ENCODE peak calls at places on chromosomes 3 and 15, in four cellular contexts. K is HCT116, A is GM12878, V is HepG2. T is an unnamed sample.
A peak's percentile ranks its signal among the peaks of the same experiment; 100 is the strongest.

GRCh38 chr15:25846377-25846776 is 16.8 kb downstream of the ATP10A start:
- DNase-seq in K (no peak), A (no peak), V (no peak), T (no peak)

GRCh38 chr3:102180291-102180931 is 254.4 kb upstream of the ZPLD1 start:
- DNase-seq in K (no peak), A (no peak), V (no peak), T (peak; percentile 65)

GRCh38 chr15:56794923-56795329 is 61.6 kb upstream of the ZNF280D start:
- DNase-seq in K (no peak), A (no peak), V (no peak), T (no peak)

GRCh38 chr15:62619526-62619925 is 423.0 kb upstream of the TPM1 start:
- DNase-seq in K (no peak), A (no peak), V (no peak), T (no peak)

GRCh38 chr3:195715583-195716266 is 5.1 kb upstream of the MUC20 start:
- DNase-seq in K (peak; percentile 89), A (no peak), V (peak; percentile 48), T (no peak)

GRCh38 chr15:63491116-63491817 is 13.1 kb upstream of the USP3 start:
- DNase-seq in K (no peak), A (no peak), V (no peak), T (no peak)

GRCh38 chr15:68631621-68632051 is 52.8 kb downstream of the CORO2B start:
- DNase-seq in K (no peak), A (no peak), V (no peak), T (no peak)

GRCh38 chr15:68347392-68347791 is 69.8 kb downstream of the FEM1B start:
- DNase-seq in K (no peak), A (no peak), V (no peak), T (no peak)

GRCh38 chr3:65833761-65834505 is 204.8 kb downstream of the MAGI1 start:
- DNase-seq in K (no peak), A (no peak), V (no peak), T (no peak)

GRCh38 chr15:44082558-44083151 is 112.4 kb downstream of the FRMD5 start:
- DNase-seq in K (no peak), A (no peak), V (no peak), T (no peak)

GRCh38 chr15:44084728-44085127 is 110.3 kb downstream of the FRMD5 start:
- DNase-seq in K (no peak), A (no peak), V (no peak), T (no peak)

GRCh38 chr15:44087578-44088190 is 107.4 kb downstream of the FRMD5 start:
- DNase-seq in K (peak; percentile 33), A (no peak), V (no peak), T (no peak)

GRCh38 chr15:44081223-44082013 is 113.7 kb downstream of the FRMD5 start:
- DNase-seq in K (no peak), A (no peak), V (no peak), T (no peak)

DNA sequence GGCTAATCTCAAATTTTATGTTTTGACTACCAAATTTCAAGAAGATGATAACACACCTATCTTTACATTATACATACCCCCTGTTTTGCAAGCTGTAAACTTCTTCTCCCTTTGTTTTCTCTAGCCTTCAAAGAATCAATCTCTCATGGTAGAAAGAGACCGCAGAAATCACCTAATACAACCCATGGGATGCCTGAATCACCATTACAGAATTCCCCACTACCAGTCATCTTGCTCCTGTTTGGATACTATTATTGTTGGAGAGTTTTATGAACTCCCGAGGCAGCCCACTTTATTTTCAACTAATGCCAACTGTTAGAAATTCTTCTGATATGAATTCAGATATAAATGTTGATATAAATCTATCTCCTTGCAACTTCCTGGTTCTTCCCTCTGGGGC is 110.9 kb downstream of the FRMD5 start:
- DNase-seq in K (no peak), A (no peak), V (no peak), T (no peak)
- TF ChIP-seq JUND in K (no peak), A (no peak), V (no peak), T (no peak)

GRCh38 chr15:31392761-31393401 is 66.2 kb downstream of the KLF13 start:
- DNase-seq in K (no peak), A (no peak), V (no peak), T (no peak)
- TF ChIP-seq JUND in K (no peak), A (no peak), V (no peak), T (no peak)

DNA sequence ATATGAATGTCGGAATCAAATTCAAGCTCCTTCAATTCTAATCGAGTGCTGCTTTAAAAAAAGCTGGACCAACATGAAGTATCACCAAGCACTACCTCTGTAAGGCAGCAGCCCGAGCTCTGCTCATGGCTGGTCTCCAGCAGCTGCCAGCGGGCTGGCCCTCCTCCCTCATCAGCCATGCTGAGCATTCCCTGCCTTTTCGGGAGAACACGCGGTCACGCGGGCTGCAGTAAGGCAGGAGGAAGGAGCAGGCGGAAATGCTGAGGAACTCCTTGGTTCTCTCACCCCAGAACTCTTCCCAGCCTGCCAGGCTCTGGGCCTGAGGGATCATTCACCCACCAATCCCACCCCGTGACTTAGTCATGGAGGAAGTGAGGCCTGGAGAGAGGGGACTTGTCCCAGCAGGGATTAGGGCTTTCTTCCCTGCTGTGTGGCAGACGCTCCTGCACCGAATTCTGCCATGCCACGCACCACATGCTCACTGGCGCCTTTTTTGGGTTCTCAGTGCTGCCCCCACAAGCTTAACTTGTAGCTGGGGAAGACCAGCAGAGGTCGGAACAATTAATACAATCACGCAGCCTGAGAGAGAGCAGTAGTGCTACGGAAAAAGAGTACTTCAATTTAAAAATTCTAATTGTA is 42.9 kb upstream of the RPL32 start:
- DNase-seq in K (no peak), A (no peak), V (no peak), T (no peak)
- TF ChIP-seq JUND in K (no peak), A (no peak), V (no peak), T (no peak)

DNA sequence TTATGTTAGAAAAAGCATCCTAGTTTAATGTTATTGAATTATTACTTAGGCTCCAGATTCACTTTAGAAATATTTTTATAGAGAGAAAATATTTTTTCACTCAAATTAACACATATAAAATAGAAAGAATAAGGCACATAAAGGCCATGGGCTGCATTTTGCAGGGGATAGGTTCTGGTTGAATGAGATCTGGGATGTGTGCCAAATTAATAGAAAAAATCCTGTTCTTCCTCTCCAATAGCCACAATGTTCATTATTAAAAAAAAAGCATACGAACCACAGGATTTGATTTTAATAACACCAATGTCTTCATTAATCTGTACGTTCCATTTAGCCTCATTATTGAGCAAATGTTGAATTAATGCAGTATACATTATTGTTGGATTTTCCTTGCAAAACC is 622.8 kb upstream of the AGTR1 start:
- DNase-seq in K (no peak), A (no peak), V (no peak), T (no peak)
- TF ChIP-seq JUND in K (no peak), A (no peak), V (no peak), T (no peak)

GRCh38 chr3:58386966-58387365 is 46.7 kb downstream of the PDHB start:
- DNase-seq in K (no peak), A (no peak), V (no peak), T (no peak)
- TF ChIP-seq JUND in K (no peak), A (no peak), V (no peak), T (no peak)